ENCODE peak calls at places on chromosomes 7 and 10, in eight cellular contexts. A is astrocyte, C is GM12878, Y is PC-9, L is hepatocyte, U is fibroblast of lung, M is PC-3, K is GM23338. P is an unnamed sample.

GRCh38 chr7:151249034-151249731 is 689 bp upstream of the SMARCD3 start:
- DNase-seq in L (peak; percentile 83), A (peak; percentile 47), K (peak; percentile 38), C (no peak), Y (peak; percentile 53), M (peak; percentile 35), U (peak; percentile 53), P (peak; percentile 56)

GRCh38 chr7:128362670-128363069 is 1.2 kb upstream of the PRRT4 start:
- DNase-seq in C (no peak), L (no peak), A (peak; percentile 66), U (no peak), Y (no peak), K (no peak), M (peak; percentile 62), P (no peak)

GRCh38 chr7:20267482-20267881 is 50.3 kb upstream of the MACC1 start:
- DNase-seq in C (no peak), Y (no peak), L (no peak), U (no peak), K (peak; percentile 59), M (no peak), A (no peak), P (no peak)

GRCh38 chr10:70119197-70119596 is 13.4 kb downstream of the AIFM2 start:
- DNase-seq in C (no peak), M (no peak), U (no peak), A (no peak), L (no peak), K (no peak), Y (no peak), P (no peak)

GRCh38 chr10:34294137-34294536 is 521.0 kb downstream of the PARD3 start:
- DNase-seq in C (no peak), A (no peak), L (no peak), M (no peak), U (no peak), K (no peak), Y (no peak), P (no peak)

GRCh38 chr7:16509829-16510228 is 16.8 kb upstream of the LRRC72 start:
- DNase-seq in C (no peak), A (no peak), L (no peak), Y (no peak), M (no peak), U (no peak), K (no peak), P (no peak)

GRCh38 chr7:157411580-157411979 is 74.8 kb downstream of the DNAJB6 start:
- DNase-seq in M (peak; percentile 81), Y (peak; percentile 53), C (no peak), U (no peak), L (no peak), K (peak; percentile 85), A (no peak), P (no peak)

GRCh38 chr7:93981480-93981874 is 22.7 kb downstream of the BET1 start:
- DNase-seq in K (peak; percentile 78), C (no peak), A (no peak), U (no peak), L (no peak), M (no peak), Y (no peak), P (no peak)

GRCh38 chr10:63670291-63670898 is 149.2 kb downstream of the REEP3 start:
- DNase-seq in C (no peak), U (no peak), M (no peak), A (peak; percentile 31), Y (no peak), K (peak; percentile 58), L (no peak), P (peak; percentile 93)

GRCh38 chr7:128236924-128237586 is 4.0 kb upstream of the LEP start:
- DNase-seq in M (peak; percentile 92), K (peak; percentile 6), Y (peak; percentile 44), A (peak; percentile 77), C (peak; percentile 28), L (no peak), U (peak; percentile 83), P (peak; percentile 28)

GRCh38 chr10:6924166-6924565 is 344.1 kb upstream of the PRKCQ start:
- DNase-seq in K (no peak), Y (no peak), U (peak; percentile 65), A (peak; percentile 46), C (no peak), M (peak; percentile 39), L (no peak), P (peak; percentile 77)

GRCh38 chr10:104331208-104331838 is 6.9 kb downstream of the ITPRIP start:
- DNase-seq in K (peak; percentile 55), L (peak; percentile 56), Y (no peak), A (peak; percentile 77), U (peak; percentile 68), M (peak; percentile 87), C (no peak), P (peak; percentile 95)

GRCh38 chr10:21626457-21627161 is 92.6 kb downstream of the MLLT10 start:
- DNase-seq in L (no peak), U (peak; percentile 24), A (peak; percentile 62), K (no peak), C (no peak), Y (no peak), M (peak; percentile 13), P (no peak)

GRCh38 chr7:92836489-92837213 is at the start of gene CDK6:
- DNase-seq in K (peak; percentile 75), Y (peak; percentile 83), U (peak; percentile 60), M (peak; percentile 62), A (peak; percentile 61), C (no peak), L (peak; percentile 85), P (peak; percentile 66)

GRCh38 chr7:40646717-40647116 is 511.9 kb downstream of the SUGCT start:
- DNase-seq in M (no peak), K (no peak), Y (no peak), U (no peak), L (no peak), C (no peak), A (peak; percentile 12), P (no peak)

GRCh38 chr7:70457477-70458194 is 674.3 kb upstream of the GALNT17 start:
- DNase-seq in Y (no peak), U (no peak), A (peak; percentile 23), M (no peak), K (no peak), C (no peak), L (peak; percentile 19), P (no peak)

GRCh38 chr7:46566375-46566774 is 645.3 kb upstream of the IGFBP3 start:
- DNase-seq in Y (no peak), A (no peak), M (no peak), C (no peak), U (no peak), L (no peak), K (no peak), P (no peak)

GRCh38 chr10:118595598-118596425 is at the start of gene PRLHR:
- DNase-seq in A (peak; percentile 10), L (peak; percentile 74), M (no peak), U (peak; percentile 15), Y (no peak), C (no peak), K (peak; percentile 91), P (no peak)

GRCh38 chr7:114942443-114943175 is 20.7 kb downstream of the MDFIC start:
- DNase-seq in Y (no peak), K (no peak), L (no peak), M (no peak), U (no peak), C (no peak), A (no peak), P (no peak)

GRCh38 chr7:117323585-117323876 is 673 bp upstream of the WNT2 start:
- DNase-seq in Y (no peak), L (no peak), C (no peak), A (peak; percentile 48), M (no peak), K (peak; percentile 51), U (no peak), P (peak; percentile 20)
- TF ChIP-seq EZH2 in Y (no peak), L (no peak), C (no peak), A (no peak), M (no peak), K (no peak), U (no peak), P (no peak)

GRCh38 chr7:73599916-73600315 is 21.5 kb upstream of the TBL2 start:
- DNase-seq in L (no peak), C (no peak), M (no peak), Y (no peak), K (no peak), A (no peak), U (no peak), P (no peak)
- H3K27me3 ChIP-seq in L (no peaks in the 10 kb centered on the region), C (no peaks in the 10 kb centered on the region), M (no peaks in the 10 kb centered on the region), Y (no peaks in the 10 kb centered on the region), K (peaks cover 4% of the 10 kb centered on the region), A (no peaks in the 10 kb centered on the region), U (no peaks in the 10 kb centered on the region), P (peaks cover 2% of the 10 kb centered on the region)

DNA sequence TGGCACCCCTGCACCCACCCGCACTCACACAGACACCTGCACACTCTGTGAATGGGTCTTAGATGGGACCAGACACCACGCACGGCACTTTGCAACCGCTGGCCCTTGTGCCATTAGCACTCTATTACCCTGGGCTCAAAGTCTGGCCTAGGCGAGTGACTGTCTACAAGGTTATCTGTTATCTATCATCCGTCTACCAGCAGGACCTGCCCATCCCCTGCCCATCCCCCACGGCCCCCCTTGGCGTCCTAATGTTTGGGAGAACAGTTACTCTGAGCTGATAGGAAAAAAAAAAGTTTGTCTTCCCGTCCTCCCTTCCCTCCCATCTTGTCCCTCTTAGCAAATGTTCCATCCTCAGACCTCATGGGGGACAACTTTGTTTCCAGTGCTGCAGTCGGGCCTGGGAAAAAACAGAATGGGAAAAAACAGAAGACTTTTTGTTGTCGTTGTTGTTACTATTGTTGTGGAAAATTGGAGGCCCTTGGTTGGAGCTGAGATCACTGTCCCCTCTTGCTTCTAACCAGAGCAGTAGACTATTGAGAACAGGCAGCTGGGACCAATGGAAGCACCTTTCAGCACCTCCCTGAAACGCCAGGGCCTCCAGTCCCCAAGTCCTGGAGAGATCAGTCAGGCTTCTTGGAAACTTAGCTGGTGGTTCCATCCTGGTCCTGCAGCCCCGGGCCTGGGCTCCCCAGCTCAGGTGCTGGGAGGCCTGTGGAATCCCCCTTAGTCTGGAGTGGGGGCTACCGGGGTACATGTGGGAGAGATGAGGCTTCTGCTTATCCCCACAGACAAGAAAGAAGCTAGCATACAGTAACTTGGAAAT is 12.2 kb downstream of the UNCX start:
- DNase-seq in Y (no peak), U (no peak), C (no peak), M (no peak), A (no peak), L (no peak), K (no peak), P (no peak)
- TF ChIP-seq EZH2 in Y (no peak), U (peak; percentile 38), C (no peak), M (no peak), A (no peak), L (no peak), K (peak; percentile 89), P (no peak)

GRCh38 chr7:4806983-4807625 is 31.7 kb downstream of the AP5Z1 start:
- DNase-seq in C (no peak), Y (no peak), L (no peak), M (no peak), K (no peak), A (no peak), U (no peak), P (no peak)

GRCh38 chr7:4809691-4810090 is 34.3 kb downstream of the AP5Z1 start:
- DNase-seq in U (no peak), M (no peak), L (no peak), A (no peak), Y (no peak), C (no peak), K (no peak), P (no peak)

GRCh38 chr7:4808565-4808964 is 33.1 kb downstream of the AP5Z1 start:
- DNase-seq in M (no peak), C (no peak), Y (no peak), A (no peak), U (no peak), L (no peak), K (no peak), P (no peak)

GRCh38 chr7:4807708-4808420 is 32.4 kb downstream of the AP5Z1 start:
- DNase-seq in M (no peak), L (no peak), C (no peak), A (no peak), Y (no peak), U (no peak), K (no peak), P (no peak)

GRCh38 chr7:4809091-4809591 is 33.7 kb downstream of the AP5Z1 start:
- DNase-seq in Y (no peak), U (no peak), C (no peak), M (no peak), K (no peak), A (no peak), L (no peak), P (no peak)
- H3K27me3 ChIP-seq in Y (peaks cover 72% of the 10 kb centered on the region), U (peaks cover 5% of the 10 kb centered on the region), C (no peaks in the 10 kb centered on the region), M (no peaks in the 10 kb centered on the region), K (no peaks in the 10 kb centered on the region), A (no peaks in the 10 kb centered on the region), L (peaks cover 14% of the 10 kb centered on the region), P (no peaks in the 10 kb centered on the region)

P was measured in endothelial cell of umbilical vein.